ENCODE peak calls at places on chromosomes 7 and 10, in seven cellular contexts. One of them, this sample, is unnamed.

GRCh38 chr7:138854115-138854645 is 56.2 kb upstream of the ATP6V0A4 start:
- DNase-seq in HCT116: no peak
- DNase-seq in K562: no peak
- DNase-seq in H1: no peak
- DNase-seq in GM12878: no peak
- DNase-seq in HepG2: no peak
- DNase-seq in SK-N-SH: no peak
- DNase-seq in this sample: no peak

GRCh38 chr7:130476287-130477001 is 15.4 kb upstream of the MEST start:
- DNase-seq in HCT116: no peak
- DNase-seq in K562: no peak
- DNase-seq in H1: no peak
- DNase-seq in GM12878: peak
- DNase-seq in HepG2: no peak
- DNase-seq in SK-N-SH: no peak
- DNase-seq in this sample: no peak

GRCh38 chr10:92573091-92573797 is 649 bp downstream of the IDE start:
- DNase-seq in HCT116: no peak
- DNase-seq in K562: no peak
- DNase-seq in H1: peak
- DNase-seq in GM12878: no peak
- DNase-seq in HepG2: no peak
- DNase-seq in SK-N-SH: peak
- DNase-seq in this sample: peak

GRCh38 chr10:117568226-117568625 is 25.7 kb downstream of the EMX2 start:
- DNase-seq in HCT116: no peak
- DNase-seq in K562: no peak
- DNase-seq in H1: no peak
- DNase-seq in GM12878: no peak
- DNase-seq in HepG2: no peak
- DNase-seq in SK-N-SH: no peak
- DNase-seq in this sample: no peak

GRCh38 chr7:79709574-79710409 is 256.3 kb upstream of the MAGI2 start:
- DNase-seq in HCT116: peak
- DNase-seq in K562: no peak
- DNase-seq in H1: no peak
- DNase-seq in GM12878: no peak
- DNase-seq in HepG2: no peak
- DNase-seq in SK-N-SH: no peak
- DNase-seq in this sample: no peak

GRCh38 chr7:70486977-70487376 is 645.0 kb upstream of the GALNT17 start:
- DNase-seq in HCT116: no peak
- DNase-seq in K562: no peak
- DNase-seq in H1: no peak
- DNase-seq in GM12878: no peak
- DNase-seq in HepG2: no peak
- DNase-seq in SK-N-SH: no peak
- DNase-seq in this sample: no peak

GRCh38 chr10:104028146-104028545 is 57.5 kb downstream of the COL17A1 start:
- DNase-seq in HCT116: peak
- DNase-seq in K562: no peak
- DNase-seq in H1: peak
- DNase-seq in GM12878: no peak
- DNase-seq in HepG2: peak
- DNase-seq in SK-N-SH: peak
- DNase-seq in this sample: peak

GRCh38 chr10:49700997-49701396 is 21.5 kb downstream of the C10orf53 start:
- DNase-seq in HCT116: peak
- DNase-seq in K562: no peak
- DNase-seq in H1: no peak
- DNase-seq in GM12878: no peak
- DNase-seq in HepG2: no peak
- DNase-seq in SK-N-SH: no peak
- DNase-seq in this sample: no peak

GRCh38 chr10:125407000-125407502 is 246.7 kb upstream of the CTBP2 start:
- DNase-seq in HCT116: peak
- DNase-seq in K562: no peak
- DNase-seq in H1: no peak
- DNase-seq in GM12878: no peak
- DNase-seq in HepG2: no peak
- DNase-seq in SK-N-SH: no peak
- DNase-seq in this sample: peak

GRCh38 chr10:32317795-32318194 is 29.2 kb downstream of the EPC1 start:
- DNase-seq in HCT116: no peak
- DNase-seq in K562: no peak
- DNase-seq in H1: no peak
- DNase-seq in GM12878: peak
- DNase-seq in HepG2: no peak
- DNase-seq in SK-N-SH: no peak
- DNase-seq in this sample: no peak

GRCh38 chr10:74738052-74738451 is 88.3 kb upstream of the KAT6B start:
- DNase-seq in HCT116: no peak
- DNase-seq in K562: no peak
- DNase-seq in H1: no peak
- DNase-seq in GM12878: peak
- DNase-seq in HepG2: no peak
- DNase-seq in SK-N-SH: no peak
- DNase-seq in this sample: no peak

GRCh38 chr7:129843982-129844840 is 108.5 kb downstream of the UBE2H start:
- DNase-seq in HCT116: no peak
- DNase-seq in K562: no peak
- DNase-seq in H1: no peak
- DNase-seq in GM12878: no peak
- DNase-seq in HepG2: no peak
- DNase-seq in SK-N-SH: no peak
- DNase-seq in this sample: no peak

GRCh38 chr10:60524541-60524940 is 134.9 kb upstream of the ANK3 start:
- DNase-seq in HCT116: no peak
- DNase-seq in K562: no peak
- DNase-seq in H1: no peak
- DNase-seq in GM12878: no peak
- DNase-seq in HepG2: no peak
- DNase-seq in SK-N-SH: no peak
- DNase-seq in this sample: no peak

GRCh38 chr7:27520828-27521790 is 141.6 kb downstream of the HIBADH start:
- DNase-seq in HCT116: no peak
- DNase-seq in K562: no peak
- DNase-seq in H1: no peak
- DNase-seq in GM12878: no peak
- DNase-seq in HepG2: no peak
- DNase-seq in SK-N-SH: no peak
- DNase-seq in this sample: no peak

GRCh38 chr7:142120474-142121000 is 9.0 kb downstream of the MGAM2 start:
- DNase-seq in HCT116: no peak
- DNase-seq in K562: no peak
- DNase-seq in H1: no peak
- DNase-seq in GM12878: no peak
- DNase-seq in HepG2: no peak
- DNase-seq in SK-N-SH: no peak
- DNase-seq in this sample: no peak

GRCh38 chr10:3573498-3573897 is 211.5 kb downstream of the KLF6 start:
- DNase-seq in HCT116: no peak
- DNase-seq in K562: no peak
- DNase-seq in H1: no peak
- DNase-seq in GM12878: no peak
- DNase-seq in HepG2: no peak
- DNase-seq in SK-N-SH: no peak
- DNase-seq in this sample: no peak

GRCh38 chr10:117163061-117163953 is 25.2 kb upstream of the VAX1 start:
- DNase-seq in HCT116: no peak
- DNase-seq in K562: peak
- DNase-seq in H1: peak
- DNase-seq in GM12878: no peak
- DNase-seq in HepG2: no peak
- DNase-seq in SK-N-SH: peak
- DNase-seq in this sample: no peak

GRCh38 chr7:96786261-96786997 is 76.8 kb upstream of the SEM1 start:
- DNase-seq in HCT116: no peak
- DNase-seq in K562: no peak
- DNase-seq in H1: peak
- DNase-seq in GM12878: no peak
- DNase-seq in HepG2: no peak
- DNase-seq in SK-N-SH: peak
- DNase-seq in this sample: no peak

GRCh38 chr10:51257511-51258248 is 183.4 kb downstream of the PRKG1 start:
- DNase-seq in HCT116: no peak
- DNase-seq in K562: no peak
- DNase-seq in H1: no peak
- DNase-seq in GM12878: no peak
- DNase-seq in HepG2: no peak
- DNase-seq in SK-N-SH: no peak
- DNase-seq in this sample: no peak

GRCh38 chr7:33773053-33773452 is 132.3 kb upstream of the BMPER start:
- DNase-seq in HCT116: no peak
- DNase-seq in K562: no peak
- DNase-seq in H1: no peak
- DNase-seq in GM12878: no peak
- DNase-seq in HepG2: no peak
- DNase-seq in SK-N-SH: no peak
- DNase-seq in this sample: no peak

GRCh38 chr10:109889867-109890266 is 33.4 kb downstream of the XPNPEP1 start:
- DNase-seq in HCT116: no peak
- DNase-seq in K562: no peak
- DNase-seq in H1: no peak
- DNase-seq in GM12878: no peak
- DNase-seq in HepG2: no peak
- DNase-seq in SK-N-SH: no peak
- DNase-seq in this sample: no peak

DNA sequence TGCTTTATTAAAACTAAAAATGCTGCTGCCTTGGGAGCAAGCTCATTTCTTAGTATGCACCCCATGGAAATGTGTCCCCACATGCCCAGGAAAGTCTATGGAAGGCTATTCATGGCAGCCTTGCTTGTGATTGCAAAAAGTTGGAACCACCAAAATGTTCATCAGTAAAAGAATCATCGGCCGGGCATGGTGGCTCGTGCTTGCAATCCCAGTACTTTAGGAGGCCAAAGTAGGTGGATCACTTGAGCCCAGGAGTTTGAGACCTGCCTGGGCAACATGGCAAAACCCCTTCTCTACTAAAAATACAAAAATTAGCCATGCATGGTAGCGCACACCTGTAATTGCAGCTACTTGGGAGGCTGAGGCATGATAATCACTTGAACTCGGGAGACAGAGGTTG is 79.8 kb downstream of the ARHGAP22 start:
- DNase-seq in HCT116: no peak
- DNase-seq in K562: no peak
- DNase-seq in H1: peak
- DNase-seq in GM12878: no peak
- DNase-seq in HepG2: no peak
- DNase-seq in SK-N-SH: no peak
- DNase-seq in this sample: no peak
- TF ChIP-seq JUND in HCT116: no peak
- TF ChIP-seq JUND in K562: no peak
- TF ChIP-seq JUND in H1: no peak
- TF ChIP-seq JUND in GM12878: no peak
- TF ChIP-seq JUND in HepG2: no peak
- TF ChIP-seq JUND in SK-N-SH: no peak
- TF ChIP-seq JUND in this sample: no peak

GRCh38 chr10:46541017-46541661 is 15.3 kb downstream of the GPRIN2 start:
- DNase-seq in HCT116: no peak
- DNase-seq in K562: peak
- DNase-seq in H1: peak
- DNase-seq in GM12878: no peak
- DNase-seq in HepG2: no peak
- DNase-seq in SK-N-SH: peak
- DNase-seq in this sample: no peak
- TF ChIP-seq JUND in HCT116: no peak
- TF ChIP-seq JUND in K562: no peak
- TF ChIP-seq JUND in H1: no peak
- TF ChIP-seq JUND in GM12878: no peak
- TF ChIP-seq JUND in HepG2: no peak
- TF ChIP-seq JUND in SK-N-SH: no peak
- TF ChIP-seq JUND in this sample: no peak

DNA sequence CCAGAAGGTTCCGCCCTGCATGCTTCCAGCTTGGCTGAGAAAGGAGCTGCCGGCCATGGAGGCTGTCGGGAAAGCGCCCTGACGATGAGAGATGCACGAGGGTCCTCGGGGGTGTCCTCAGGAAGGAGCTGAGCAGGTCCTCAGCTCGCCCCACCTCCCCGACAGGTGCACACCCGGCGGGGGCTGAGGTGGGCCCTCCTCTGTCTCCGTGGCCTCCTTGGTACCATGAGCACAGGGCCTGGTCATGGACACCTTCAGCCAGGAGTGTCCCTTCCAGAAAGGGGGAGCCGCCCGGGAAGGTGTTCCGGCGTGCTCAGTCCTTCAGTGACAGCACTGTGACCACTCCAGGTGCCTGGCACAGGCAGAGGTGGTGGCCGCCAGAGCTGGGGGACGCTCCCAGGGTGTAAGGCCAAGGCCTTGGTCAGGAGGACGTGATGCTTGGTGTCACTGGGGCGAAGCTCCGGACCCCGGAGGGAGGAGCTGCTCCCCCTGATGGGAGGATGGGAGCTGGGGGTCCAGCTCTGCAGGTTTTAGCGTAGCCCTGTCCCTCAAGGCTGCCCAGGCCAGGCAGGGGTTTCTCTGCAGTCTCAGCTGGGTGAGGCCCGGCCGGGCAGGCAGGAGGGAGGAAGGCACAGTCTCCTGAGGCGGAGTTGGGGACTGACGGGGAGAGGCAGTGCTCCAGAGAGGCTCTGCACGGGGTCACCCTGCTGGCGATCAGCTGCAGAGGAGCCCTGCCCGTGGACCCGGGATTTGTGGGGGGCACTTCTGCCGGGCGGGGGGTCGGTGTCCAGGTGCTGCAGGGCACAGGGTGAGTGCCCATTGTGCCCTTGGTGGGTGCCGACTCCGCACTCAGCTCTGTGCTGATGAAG is 56.6 kb upstream of the DNAJB6 start:
- DNase-seq in HCT116: no peak
- DNase-seq in K562: no peak
- DNase-seq in H1: no peak
- DNase-seq in GM12878: no peak
- DNase-seq in HepG2: no peak
- DNase-seq in SK-N-SH: peak
- DNase-seq in this sample: no peak
- TF ChIP-seq JUND in HCT116: no peak
- TF ChIP-seq JUND in K562: no peak
- TF ChIP-seq JUND in H1: no peak
- TF ChIP-seq JUND in GM12878: no peak
- TF ChIP-seq JUND in HepG2: no peak
- TF ChIP-seq JUND in SK-N-SH: no peak
- TF ChIP-seq JUND in this sample: no peak

DNA sequence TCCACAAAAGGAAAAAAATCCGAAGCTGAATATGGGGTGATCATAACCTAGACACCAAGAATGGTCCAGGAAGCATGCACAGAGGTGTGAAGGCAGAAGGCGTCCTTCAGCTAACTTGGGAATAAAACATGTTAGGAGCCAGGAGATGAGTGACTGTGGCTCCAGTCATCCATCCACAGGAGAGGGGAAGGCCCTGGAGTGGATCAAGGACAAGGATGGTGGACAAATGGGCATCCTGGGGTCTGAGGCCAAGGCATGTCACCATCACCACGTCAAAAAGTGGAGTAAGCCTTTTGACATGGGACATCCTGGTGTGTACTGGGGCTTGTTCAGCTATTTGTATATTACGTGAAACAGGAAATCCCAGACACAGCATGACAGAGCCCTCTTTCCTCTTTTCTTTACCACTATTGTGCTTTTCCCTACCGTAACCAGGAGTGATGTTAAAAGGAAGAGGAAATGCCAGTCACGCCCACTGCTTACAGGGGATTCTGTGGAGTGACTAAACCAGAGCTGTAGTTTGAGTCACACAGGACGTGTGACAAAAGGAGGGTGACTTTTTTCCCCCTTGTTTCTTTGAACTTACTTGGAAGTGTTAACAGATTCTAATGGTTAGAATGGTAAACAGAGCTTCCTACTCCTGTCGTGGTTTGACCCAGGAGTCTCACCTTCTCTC is 15.4 kb downstream of the ACSL5 start:
- DNase-seq in HCT116: peak
- DNase-seq in K562: no peak
- DNase-seq in H1: no peak
- DNase-seq in GM12878: peak
- DNase-seq in HepG2: peak
- DNase-seq in SK-N-SH: no peak
- DNase-seq in this sample: no peak
- TF ChIP-seq JUND in HCT116: no peak
- TF ChIP-seq JUND in K562: no peak
- TF ChIP-seq JUND in H1: no peak
- TF ChIP-seq JUND in GM12878: no peak
- TF ChIP-seq JUND in HepG2: no peak
- TF ChIP-seq JUND in SK-N-SH: no peak
- TF ChIP-seq JUND in this sample: no peak

This sample was measured in T47D.